ENCODE peak calls at places on chromosome 15, in six cellular contexts. Y is astrocyte of the cerebellum, F is NCI-H2171, Q is brain microvascular endothelial cell, P is body of pancreas, G is mesendoderm. O is an unnamed sample.

GRCh38 chr15:49675051-49675450 is 54.2 kb downstream of the DTWD1 start:
- DNase-seq in Y (peak; percentile 33), F (no peak), Q (peak; percentile 65), P (no peak), G (peak; percentile 22), O (peak; percentile 16)

GRCh38 chr15:58842713-58843396 is 71.8 kb downstream of the MINDY2 start:
- DNase-seq in Y (no peak), F (no peak), Q (no peak), P (no peak), G (no peak), O (no peak)

GRCh38 chr15:87099916-87100315 is 1020.2 kb downstream of the AGBL1 start:
- DNase-seq in Y (no peak), F (no peak), Q (no peak), P (no peak), G (no peak), O (no peak)

GRCh38 chr15:72227720-72228119 is 3.3 kb downstream of the PKM start:
- DNase-seq in Y (no peak), F (no peak), Q (no peak), P (no peak), G (peak; percentile 23), O (no peak)

GRCh38 chr15:74307827-74308642 is 59.4 kb downstream of the CYP11A1 start:
- DNase-seq in Y (peak; percentile 43), F (peak; percentile 61), Q (peak; percentile 47), P (peak; percentile 64), G (peak; percentile 82), O (peak; percentile 20)

GRCh38 chr15:39108021-39108420 is 472.9 kb upstream of the THBS1 start:
- DNase-seq in Y (no peak), F (no peak), Q (no peak), P (no peak), G (no peak), O (no peak)

GRCh38 chr15:99909914-99910313 is 176.7 kb upstream of the LYSMD4 start:
- DNase-seq in Y (no peak), F (no peak), Q (no peak), P (no peak), G (peak; percentile 64), O (no peak)

GRCh38 chr15:85955501-85956391 is 123.9 kb upstream of the AGBL1 start:
- DNase-seq in Y (no peak), F (no peak), Q (no peak), P (no peak), G (peak; percentile 18), O (no peak)